ENCODE peak calls at places on chromosomes 5 and 9, in nine cellular contexts. A is GM23248; N is left ventricle myocardium inferior; G is AG04450; E is psoas muscle; Q is bronchial epithelial cell; C is astrocyte; Y is uterus; P is CD8-positive, alpha-beta T cell. R is an unnamed sample.

GRCh38 chr5:178198706-178199105 is 5.6 kb upstream of the HNRNPAB start:
- DNase-seq in A (no peak), N (no peak), G (no peak), E (no peak), Q (no peak), C (no peak), Y (no peak), P (no peak), R (no peak)

GRCh38 chr5:87411586-87412416 is 929 bp downstream of the CCNH start:
- DNase-seq in A (peak; percentile 61), N (no peak), G (no peak), E (peak; percentile 39), Q (peak; percentile 33), C (peak; percentile 72), Y (peak; percentile 24), P (peak; percentile 9), R (peak; percentile 0)

GRCh38 chr9:94911211-94911610 is 184.7 kb downstream of the AOPEP start:
- DNase-seq in A (no peak), N (no peak), G (no peak), E (no peak), Q (no peak), C (no peak), Y (no peak), P (no peak), R (no peak)

GRCh38 chr5:62608529-62609511 is 30.2 kb downstream of the LRRC70 start:
- DNase-seq in A (no peak), N (no peak), G (no peak), E (no peak), Q (no peak), C (no peak), Y (no peak), P (no peak), R (no peak)

GRCh38 chr5:135591277-135591676 is 12.5 kb upstream of the CXCL14 start:
- DNase-seq in A (no peak), N (no peak), G (no peak), E (no peak), Q (peak; percentile 79), C (no peak), Y (no peak), P (no peak), R (no peak)

GRCh38 chr5:140221697-140222223 is 46.8 kb downstream of the CYSTM1 start:
- DNase-seq in A (peak; percentile 93), N (no peak), G (peak; percentile 64), E (peak; percentile 86), Q (peak; percentile 97), C (peak; percentile 83), Y (no peak), P (no peak), R (no peak)

GRCh38 chr9:130453487-130453886 is 8.7 kb downstream of the ASS1 start:
- DNase-seq in A (no peak), N (peak; percentile 58), G (no peak), E (no peak), Q (no peak), C (peak; percentile 48), Y (peak; percentile 63), P (no peak), R (no peak)

GRCh38 chr5:78288246-78288645 is 6.3 kb downstream of the AP3B1 start:
- DNase-seq in A (peak; percentile 21), N (no peak), G (no peak), E (no peak), Q (no peak), C (no peak), Y (no peak), P (no peak), R (no peak)

GRCh38 chr5:180799194-180799593 is 3.4 kb downstream of the MGAT1 start:
- DNase-seq in A (no peak), N (no peak), G (no peak), E (no peak), Q (no peak), C (no peak), Y (no peak), P (no peak), R (no peak)

GRCh38 chr5:167919268-167919560 is 372.2 kb upstream of the WWC1 start:
- DNase-seq in A (no peak), N (no peak), G (no peak), E (no peak), Q (no peak), C (peak; percentile 60), Y (no peak), P (no peak), R (no peak)

GRCh38 chr5:123916331-123917121 is 404.5 kb downstream of the CSNK1G3 start:
- DNase-seq in A (peak; percentile 64), N (no peak), G (peak; percentile 13), E (no peak), Q (peak; percentile 70), C (peak; percentile 95), Y (no peak), P (no peak), R (no peak)

GRCh38 chr5:60844429-60844890 is 391 bp upstream of the ELOVL7 start:
- DNase-seq in A (peak; percentile 41), N (no peak), G (no peak), E (no peak), Q (peak; percentile 63), C (peak; percentile 16), Y (no peak), P (no peak), R (no peak)
- H3K27me3 ChIP-seq in A (peaks cover 63% of the 10 kb centered on the region), N (peaks cover 81% of the 10 kb centered on the region), G (peaks cover 34% of the 10 kb centered on the region), E (peaks cover 5% of the 10 kb centered on the region), Q (no peaks in the 10 kb centered on the region), C (peaks cover 35% of the 10 kb centered on the region), Y (no peaks in the 10 kb centered on the region), P (peaks cover 7% of the 10 kb centered on the region), R (peaks cover 78% of the 10 kb centered on the region)

GRCh38 chr5:35087971-35088370 is 40.2 kb upstream of the AGXT2 start:
- DNase-seq in A (peak; percentile 83), N (no peak), G (no peak), E (no peak), Q (no peak), C (peak; percentile 42), Y (no peak), P (no peak), R (no peak)
- H3K27me3 ChIP-seq in A (no peaks in the 10 kb centered on the region), N (peaks cover 28% of the 10 kb centered on the region), G (peaks cover 6% of the 10 kb centered on the region), E (no peaks in the 10 kb centered on the region), Q (no peaks in the 10 kb centered on the region), C (no peaks in the 10 kb centered on the region), Y (no peaks in the 10 kb centered on the region), P (no peaks in the 10 kb centered on the region), R (no peaks in the 10 kb centered on the region)

GRCh38 chr5:7644723-7645122 is 206.2 kb downstream of the CFAP90 start:
- DNase-seq in A (no peak), N (no peak), G (no peak), E (no peak), Q (no peak), C (no peak), Y (no peak), P (no peak), R (no peak)
- H3K27me3 ChIP-seq in A (no peaks in the 10 kb centered on the region), N (no peaks in the 10 kb centered on the region), G (no peaks in the 10 kb centered on the region), E (no peaks in the 10 kb centered on the region), Q (no peaks in the 10 kb centered on the region), C (no peaks in the 10 kb centered on the region), Y (no peaks in the 10 kb centered on the region), P (no peaks in the 10 kb centered on the region), R (no peaks in the 10 kb centered on the region)

DNA sequence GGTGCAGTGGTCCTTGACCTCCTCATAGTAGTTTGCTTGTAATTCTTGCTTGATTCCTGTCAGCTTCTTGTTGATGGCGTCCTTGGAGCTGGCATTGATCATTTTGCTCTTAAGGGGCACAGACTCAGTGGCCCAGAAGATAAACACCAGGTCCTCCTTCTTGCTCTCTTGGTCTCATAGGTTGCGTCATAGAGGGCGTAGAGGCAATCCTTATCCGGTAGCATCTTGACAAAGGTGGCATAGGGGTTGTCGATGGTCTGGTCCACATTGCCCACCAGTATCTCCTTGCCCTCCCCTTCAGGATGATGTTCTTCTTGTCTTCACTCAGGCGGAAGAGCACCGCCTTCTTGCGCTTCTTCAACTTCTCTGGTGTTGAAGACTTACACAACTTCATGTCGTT is 19.2 kb downstream of the CCDC125 start:
- DNase-seq in A (no peak), N (no peak), G (no peak), E (no peak), Q (no peak), C (no peak), Y (no peak), P (no peak), R (no peak)
- H3K27me3 ChIP-seq in A (no peaks in the 10 kb centered on the region), N (no peaks in the 10 kb centered on the region), G (no peaks in the 10 kb centered on the region), E (no peaks in the 10 kb centered on the region), Q (no peaks in the 10 kb centered on the region), C (no peaks in the 10 kb centered on the region), Y (no peaks in the 10 kb centered on the region), P (no peaks in the 10 kb centered on the region), R (no peaks in the 10 kb centered on the region)

GRCh38 chr5:102927007-102927406 is 171.9 kb downstream of the PAM start:
- DNase-seq in A (no peak), N (no peak), G (no peak), E (no peak), Q (no peak), C (no peak), Y (no peak), P (no peak), R (no peak)
- H3K27me3 ChIP-seq in A (no peaks in the 10 kb centered on the region), N (no peaks in the 10 kb centered on the region), G (no peaks in the 10 kb centered on the region), E (no peaks in the 10 kb centered on the region), Q (no peaks in the 10 kb centered on the region), C (no peaks in the 10 kb centered on the region), Y (no peaks in the 10 kb centered on the region), P (no peaks in the 10 kb centered on the region), R (no peaks in the 10 kb centered on the region)

DNA sequence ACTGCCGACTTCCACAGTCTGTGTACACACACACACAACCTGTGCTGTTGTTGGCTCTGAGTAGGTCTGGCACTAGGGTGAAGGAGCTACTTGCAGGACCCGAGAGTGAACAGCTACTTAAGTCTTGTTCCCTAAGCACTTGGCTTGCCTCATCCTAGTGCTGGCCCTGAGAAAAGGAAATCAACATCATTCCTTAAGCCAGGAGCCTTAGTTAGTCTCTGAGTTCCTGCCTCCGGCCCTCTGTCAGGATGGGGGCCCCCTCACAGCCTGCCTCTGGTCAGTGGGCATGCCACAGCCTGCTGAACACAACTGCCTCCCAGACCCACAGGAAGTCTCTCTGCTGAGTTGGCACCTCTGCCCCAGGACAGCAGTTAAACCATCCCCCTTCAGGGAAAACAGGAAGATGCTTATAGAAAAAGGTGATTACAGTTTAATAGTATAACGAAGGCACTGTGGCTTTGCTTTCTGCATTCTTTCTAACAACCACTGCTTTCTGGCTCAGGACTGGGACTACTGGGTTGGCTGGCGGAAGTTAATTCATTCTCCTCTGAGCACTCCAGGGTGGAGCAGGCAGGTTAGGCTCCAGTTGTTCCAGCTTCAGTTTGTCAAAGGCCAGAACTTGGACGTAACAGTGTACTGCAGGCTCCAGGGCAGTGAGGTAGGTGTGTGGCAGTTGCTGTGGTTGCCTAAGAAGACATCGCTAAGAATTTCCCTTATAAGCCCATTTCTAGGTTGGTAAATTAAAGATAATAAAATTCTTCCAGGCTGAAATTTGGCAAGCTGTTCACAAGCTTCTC is 2.8 kb downstream of the MAMDC2 start:
- DNase-seq in A (no peak), N (peak; percentile 25), G (no peak), E (no peak), Q (peak; percentile 84), C (no peak), Y (peak; percentile 47), P (no peak), R (no peak)
- H3K27me3 ChIP-seq in A (peaks cover 31% of the 10 kb centered on the region), N (peaks cover 24% of the 10 kb centered on the region), G (no peaks in the 10 kb centered on the region), E (no peaks in the 10 kb centered on the region), Q (no peaks in the 10 kb centered on the region), C (no peaks in the 10 kb centered on the region), Y (no peaks in the 10 kb centered on the region), P (no peaks in the 10 kb centered on the region), R (peaks cover 75% of the 10 kb centered on the region)

GRCh38 chr5:77957-78804 is 13.8 kb upstream of the PLEKHG4B start:
- DNase-seq in A (peak; percentile 63), N (peak; percentile 49), G (no peak), E (no peak), Q (peak; percentile 38), C (peak; percentile 83), Y (no peak), P (no peak), R (peak; percentile 76)
- H3K27me3 ChIP-seq in A (peaks cover 35% of the 10 kb centered on the region), N (peaks cover 63% of the 10 kb centered on the region), G (peaks cover 43% of the 10 kb centered on the region), E (no peaks in the 10 kb centered on the region), Q (peaks cover 5% of the 10 kb centered on the region), C (peaks cover 10% of the 10 kb centered on the region), Y (no peaks in the 10 kb centered on the region), P (no peaks in the 10 kb centered on the region), R (no peaks in the 10 kb centered on the region)

R was measured in neuronal stem cell.